ENCODE peak calls at places on chromosome 22, in six cellular contexts. I, Q, W, R, D and U are unnamed samples.

GRCh38 chr22:22229683-22230420 is 14.7 kb upstream of the VPREB1 start:
- DNase-seq in I (no peak), Q (no peak), D (no peak), W (no peak), R (no peak), U (no peak)

GRCh38 chr22:19357270-19358105 is 66.0 kb upstream of the CLTCL1 start:
- DNase-seq in I (no peak), R (no peak), Q (no peak), D (no peak), W (no peak), U (no peak)

GRCh38 chr22:43824724-43825485 is 12.8 kb upstream of the EFCAB6 start:
- DNase-seq in I (no peak), R (no peak), Q (no peak), W (no peak), D (no peak), U (no peak)

GRCh38 chr22:35882226-35883027 is 146.2 kb downstream of the RBFOX2 start:
- DNase-seq in W (peak; percentile 28), I (no peak), D (no peak), R (no peak), Q (no peak), U (no peak)

GRCh38 chr22:11253000-11253511 is 4274.9 kb upstream of the OR11H1 start:
- DNase-seq in W (no peak), I (no peak), Q (peak; percentile 73), D (no peak), R (no peak), U (no peak)

GRCh38 chr22:35349704-35350538 is 31.0 kb upstream of the HMOX1 start:
- DNase-seq in W (peak; percentile 31), R (no peak), D (no peak), I (no peak), Q (peak; percentile 82), U (peak; percentile 47)

GRCh38 chr22:22021160-22021750 is 38.7 kb upstream of the TOP3B start:
- DNase-seq in Q (no peak), R (no peak), D (no peak), W (no peak), I (no peak), U (no peak)

GRCh38 chr22:41338614-41339212 is 37.4 kb downstream of the ZC3H7B start:
- DNase-seq in I (no peak), R (no peak), Q (no peak), D (no peak), W (no peak), U (no peak)

GRCh38 chr22:46195487-46196165 is 45.3 kb downstream of the PPARA start:
- DNase-seq in I (no peak), R (no peak), W (no peak), Q (no peak), D (no peak), U (no peak)

GRCh38 chr22:46178755-46179505 is 28.6 kb downstream of the PPARA start:
- DNase-seq in D (no peak), W (no peak), I (no peak), Q (no peak), R (no peak), U (no peak)

GRCh38 chr22:45496451-45496941 is 6.2 kb upstream of the FBLN1 start:
- DNase-seq in W (no peak), R (peak; percentile 64), D (no peak), Q (no peak), I (no peak), U (no peak)

GRCh38 chr22:23012081-23012622 is 58.2 kb upstream of the GNAZ start:
- DNase-seq in W (no peak), R (no peak), Q (no peak), I (no peak), D (no peak), U (no peak)

GRCh38 chr22:19105867-19106802 is 16.1 kb downstream of the DGCR2 start:
- DNase-seq in D (peak; percentile 45), R (no peak), Q (no peak), I (no peak), W (no peak), U (no peak)

GRCh38 chr22:28358244-28358777 is 321.3 kb downstream of the TTC28 start:
- DNase-seq in W (no peak), I (no peak), Q (no peak), D (no peak), R (no peak), U (no peak)
- H3K4me3 ChIP-seq in W (no peak overlapping the region), I (no peak overlapping the region), Q (no peak overlapping the region), D (no peak overlapping the region), R (no peak overlapping the region), U (no peak overlapping the region)

GRCh38 chr22:17201285-17201945 is 17.8 kb downstream of the ADA2 start:
- DNase-seq in I (no peak), Q (no peak), D (peak; percentile 32), W (peak; percentile 44), R (no peak), U (no peak)

GRCh38 chr22:17205432-17205831 is 13.8 kb downstream of the ADA2 start:
- DNase-seq in R (no peak), D (peak; percentile 59), Q (no peak), W (peak; percentile 10), I (no peak), U (no peak)
- TF ChIP-seq CTCF in R (no peak), D (peak; percentile 16), Q (no peak), W (no peak), I (no peak), U (peak; percentile 7)

GRCh38 chr22:31950226-31950625 is 5.9 kb downstream of the YWHAH start:
- DNase-seq in R (no peak), Q (peak; percentile 14), W (no peak), D (no peak), I (no peak), U (no peak)

GRCh38 chr22:31952094-31952401 is 7.7 kb downstream of the YWHAH start:
- DNase-seq in R (no peak), Q (no peak), D (peak; percentile 36), W (peak; percentile 31), I (no peak), U (peak; percentile 10)

GRCh38 chr22:31953251-31953650 is 8.9 kb downstream of the YWHAH start:
- DNase-seq in W (no peak), Q (no peak), D (no peak), R (no peak), I (no peak), U (no peak)

GRCh38 chr22:31951201-31952093 is 7.1 kb downstream of the YWHAH start:
- DNase-seq in D (no peak), W (no peak), R (no peak), Q (peak; percentile 47), I (no peak), U (no peak)

DNA sequence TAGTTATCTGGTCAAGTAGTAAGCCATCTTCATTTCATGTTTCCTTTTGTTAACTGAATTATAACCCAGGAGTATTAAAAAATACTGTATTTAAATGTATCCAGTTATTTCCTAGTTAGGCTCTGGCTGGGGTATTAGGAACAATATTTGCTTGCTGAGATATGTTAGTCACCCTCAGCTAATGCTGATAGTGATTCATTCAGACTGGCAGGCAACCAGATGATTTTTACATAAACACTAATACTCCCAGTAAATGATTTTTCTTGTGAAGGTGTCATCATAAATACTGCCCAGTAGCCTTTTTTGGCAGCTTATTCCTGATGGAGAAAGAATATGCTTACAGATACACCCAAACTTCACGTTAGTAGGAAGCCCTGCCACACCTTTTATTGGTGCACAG is 8.1 kb downstream of the YWHAH start:
- DNase-seq in W (peak; percentile 86), R (no peak), Q (no peak), D (no peak), I (peak; percentile 86), U (peak; percentile 87)
- H3K4me3 ChIP-seq in W (no peak overlapping the region), R (no peak overlapping the region), Q (no peak overlapping the region), D (no peak overlapping the region), I (no peak overlapping the region), U (no peak overlapping the region)

GRCh38 chr22:27429476-27429875 is 372.1 kb downstream of the MN1 start:
- DNase-seq in I (no peak), D (no peak), W (no peak), R (no peak), Q (no peak), U (no peak)
- TF ChIP-seq CTCF in I (no peak), D (no peak), W (no peak), R (no peak), Q (no peak), U (no peak)